ENCODE peak calls at places on chromosomes 13 and 19, in four cellular contexts. R, F, V and K are unnamed samples.

GRCh38 chr19:55626350-55626749 is 2.0 kb upstream of the ZNF784 start:
- DNase-seq in F (no peak), R (no peak), V (no peak), K (no peak)

GRCh38 chr13:93687261-93687660 is 460.7 kb downstream of the GPC6 start:
- DNase-seq in F (no peak), V (no peak), R (no peak), K (no peak)

GRCh38 chr13:95956589-95957148 is 96.5 kb downstream of the UGGT2 start:
- DNase-seq in F (no peak), V (peak), R (no peak), K (peak)

GRCh38 chr19:46812898-46813569 is 24.6 kb upstream of the SLC1A5 start:
- DNase-seq in R (peak), V (no peak), F (no peak), K (no peak)

GRCh38 chr19:1827566-1828278 is 15.6 kb upstream of the ATP8B3 start:
- DNase-seq in R (no peak), F (no peak), V (no peak), K (no peak)

GRCh38 chr13:83765796-83766195 is 116.5 kb downstream of the SLITRK1 start:
- DNase-seq in R (no peak), F (no peak), V (no peak), K (no peak)

GRCh38 chr13:35770756-35771291 is 294.3 kb upstream of the MAB21L1 start:
- DNase-seq in R (no peak), F (no peak), V (no peak), K (no peak)

GRCh38 chr19:4365791-4366665 is 22.7 kb downstream of the MPND start:
- DNase-seq in R (no peak), V (no peak), F (no peak), K (no peak)

GRCh38 chr13:90445179-90445578 is 902.3 kb upstream of the MIR17HG start:
- DNase-seq in F (no peak), V (no peak), R (no peak), K (no peak)

GRCh38 chr13:46176756-46177155 is 5.2 kb downstream of the LCP1 start:
- DNase-seq in R (no peak), V (peak), F (no peak), K (peak)

GRCh38 chr13:91369432-91369831 is 21.9 kb downstream of the MIR17HG start:
- DNase-seq in V (no peak), R (no peak), F (no peak), K (no peak)

GRCh38 chr19:2387367-2388288 is 27.6 kb downstream of the TMPRSS9 start:
- DNase-seq in F (no peak), V (no peak), R (no peak), K (no peak)

GRCh38 chr19:8305798-8306197 is 2.4 kb downstream of the CD320 start:
- DNase-seq in R (no peak), V (no peak), F (no peak), K (no peak)

GRCh38 chr13:80338781-80339577 is 1.9 kb downstream of the SPRY2 start:
- DNase-seq in F (no peak), R (peak), V (no peak), K (peak)

GRCh38 chr19:3344608-3345598 is 21.5 kb upstream of the NFIC start:
- DNase-seq in F (no peak), R (no peak), V (no peak), K (no peak)

GRCh38 chr13:40812724-40813445 is 23.5 kb downstream of the SLC25A15 start:
- DNase-seq in V (no peak), F (no peak), R (no peak), K (no peak)

GRCh38 chr13:49533586-49534269 is 38.0 kb downstream of the PHF11 start:
- DNase-seq in R (no peak), F (no peak), V (no peak), K (no peak)

GRCh38 chr13:95920485-95920884 is 132.7 kb downstream of the UGGT2 start:
- DNase-seq in F (no peak), V (no peak), R (no peak), K (no peak)

GRCh38 chr19:18789883-18790565 is 1.1 kb downstream of the COMP start:
- DNase-seq in R (peak), V (no peak), F (no peak), K (peak)

GRCh38 chr19:10007811-10008211 is 2.5 kb downstream of the COL5A3 start:
- DNase-seq in R (no peak), F (no peak), V (no peak), K (no peak)

GRCh38 chr19:10010939-10011338 is 635 bp upstream of the COL5A3 start:
- DNase-seq in R (no peak), V (no peak), F (no peak), K (no peak)

GRCh38 chr19:10010247-10010691 is at the start of gene COL5A3:
- DNase-seq in F (no peak), R (peak), V (no peak), K (no peak)

GRCh38 chr19:10009714-10010224 is 535 bp downstream of the COL5A3 start:
- DNase-seq in F (no peak), R (no peak), V (no peak), K (no peak)

DNA sequence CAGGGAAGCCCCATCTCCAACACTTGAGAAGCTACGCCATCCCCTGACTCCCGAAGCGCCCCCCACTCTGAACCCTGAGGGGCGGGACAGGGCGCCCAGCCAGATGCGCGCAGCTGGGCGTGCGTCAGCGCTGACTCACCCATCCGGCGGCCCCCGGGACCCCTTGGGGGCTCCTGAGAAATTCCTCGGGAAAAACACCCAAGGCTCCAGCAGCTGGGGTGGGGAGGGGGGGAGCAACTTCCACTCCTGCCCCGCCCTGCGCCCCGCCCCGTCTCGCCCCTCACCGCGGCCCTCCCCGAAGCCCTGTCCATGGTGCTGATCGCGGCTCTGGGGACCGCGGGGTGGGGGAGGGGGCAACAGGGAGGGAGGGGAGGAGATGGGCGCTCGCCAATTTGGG is 1.0 kb downstream of the COL5A3 start:
- DNase-seq in R (peak), V (no peak), F (no peak), K (no peak)
- TF ChIP-seq SPI1 in R (no peak), V (no peak), F (no peak), K (no peak)

GRCh38 chr19:51701468-51702100 is 8.5 kb downstream of the SPACA6 start:
- DNase-seq in R (no peak), F (no peak), V (no peak), K (no peak)

GRCh38 chr19:51703655-51704515 is 10.8 kb downstream of the SPACA6 start:
- DNase-seq in F (peak), V (peak), R (peak), K (peak)

GRCh38 chr19:51704601-51705000 is 11.5 kb downstream of the SPACA6 start:
- DNase-seq in R (no peak), V (no peak), F (no peak), K (no peak)

GRCh38 chr19:51702103-51702753 is 9.1 kb downstream of the SPACA6 start:
- DNase-seq in R (peak), F (no peak), V (no peak), K (no peak)

GRCh38 chr19:51702754-51703654 is 9.9 kb downstream of the SPACA6 start:
- DNase-seq in F (no peak), V (no peak), R (peak), K (no peak)
- TF ChIP-seq SPI1 in F (no peak), V (no peak), R (no peak), K (no peak)

GRCh38 chr13:21009036-21009435 is 52.4 kb downstream of the LATS2 start:
- DNase-seq in F (no peak), R (no peak), V (no peak), K (no peak)

GRCh38 chr13:21012211-21012610 is 49.2 kb downstream of the LATS2 start:
- DNase-seq in V (no peak), F (no peak), R (no peak), K (no peak)

GRCh38 chr13:21011378-21011777 is 50.0 kb downstream of the LATS2 start:
- DNase-seq in F (no peak), R (no peak), V (no peak), K (no peak)

GRCh38 chr13:21012841-21013681 is 48.3 kb downstream of the LATS2 start:
- DNase-seq in R (no peak), V (no peak), F (no peak), K (no peak)

DNA sequence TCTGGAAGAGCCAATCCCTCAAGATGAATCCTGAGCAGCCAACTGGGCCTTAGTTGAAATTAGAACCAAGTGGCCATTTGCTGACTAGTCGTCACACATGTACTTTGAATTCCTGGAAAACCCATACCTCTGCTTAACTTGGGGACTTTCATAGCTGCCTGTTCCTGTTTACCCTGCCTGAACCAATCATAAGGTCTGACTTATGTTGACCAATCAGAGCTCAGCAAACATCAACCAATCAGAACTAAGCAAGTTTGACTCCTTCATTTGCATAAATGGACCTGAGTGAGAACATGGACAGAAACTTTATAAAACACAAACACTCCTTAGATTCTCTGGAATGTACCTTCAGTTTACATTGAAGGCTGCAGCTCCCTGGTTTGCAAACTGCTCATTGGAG is 50.8 kb downstream of the LATS2 start:
- DNase-seq in R (peak), V (no peak), F (no peak), K (no peak)
- TF ChIP-seq SPI1 in R (no peak), V (no peak), F (peak), K (no peak)

DNA sequence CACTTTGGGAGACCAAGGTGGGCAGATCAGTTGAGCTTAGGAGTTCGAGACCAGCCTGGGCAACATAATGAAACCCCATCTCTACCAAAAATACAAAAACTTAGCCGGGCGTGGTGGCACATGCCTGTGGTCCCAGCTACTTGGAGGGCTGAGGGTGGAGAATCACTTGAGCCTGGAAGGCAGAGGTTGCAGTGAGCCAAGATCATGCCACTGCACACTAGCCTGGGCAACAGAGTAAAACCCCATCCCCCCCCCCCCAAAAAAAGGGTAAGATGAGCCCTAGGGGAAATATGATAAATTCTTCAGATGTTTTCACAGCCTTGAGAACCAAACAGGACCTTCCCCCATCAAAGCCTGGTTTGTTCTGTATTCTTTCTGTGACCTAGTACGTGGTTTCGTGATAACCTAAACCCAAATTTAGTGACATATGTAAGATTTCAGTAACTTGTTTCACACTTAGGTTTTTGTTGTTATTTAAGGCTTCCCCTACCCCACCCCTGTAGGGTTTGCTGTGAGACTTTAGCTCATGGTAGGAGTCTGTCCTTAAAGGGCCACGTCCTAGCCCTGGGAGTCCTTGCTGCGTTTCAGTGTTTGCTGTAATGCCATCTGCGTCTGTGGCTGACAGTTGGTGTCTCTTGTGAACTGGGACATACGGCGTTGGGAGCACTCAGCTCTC is 49.6 kb downstream of the MYO9B start:
- DNase-seq in V (peak), R (no peak), F (peak), K (no peak)
- TF ChIP-seq SPI1 in V (no peak), R (no peak), F (no peak), K (no peak)

GRCh38 chr13:107835339-107836018 is 379.9 kb downstream of the LIG4 start:
- DNase-seq in R (no peak), V (no peak), F (no peak), K (no peak)
- TF ChIP-seq SPI1 in R (no peak), V (peak), F (peak), K (peak)